ENCODE peak calls at places on chromosomes 2 and 18, in eight cellular contexts. X is activated CD8-positive, alpha-beta T cell treated with anti-CD3 and anti-CD28 coated beads for 36 hours; S is KG1; P is HT-29; O is uterus; U is GM03348; J is GM20000; H is WTC11. F is an unnamed sample.

GRCh38 chr2:164323978-164324377 is 297.3 kb downstream of the GRB14 start:
- DNase-seq in O (no peak), J (no peak), U (no peak), H (no peak), X (no peak), P (no peak), S (no peak), F (no peak)

GRCh38 chr2:55048514-55048924 is 1.7 kb downstream of the RTN4 start:
- DNase-seq in J (no peak), X (peak; percentile 18), U (no peak), P (peak; percentile 72), O (no peak), H (no peak), S (no peak), F (no peak)

GRCh38 chr2:191245869-191246531 is 796 bp downstream of the MYO1B start:
- DNase-seq in P (no peak), O (peak; percentile 67), H (peak; percentile 92), U (peak; percentile 70), X (peak; percentile 58), J (peak; percentile 17), S (no peak), F (peak; percentile 92)

GRCh38 chr2:40512246-40512645 is 60.4 kb upstream of the SLC8A1 start:
- DNase-seq in H (no peak), J (no peak), P (no peak), X (no peak), O (peak; percentile 13), U (no peak), S (no peak), F (no peak)

GRCh38 chr18:524496-524895 is 24.0 kb upstream of the COLEC12 start:
- DNase-seq in S (no peak), J (no peak), U (peak; percentile 71), O (no peak), P (no peak), H (no peak), X (no peak), F (no peak)

GRCh38 chr18:37419272-37419671 is 146.3 kb downstream of the CELF4 start:
- DNase-seq in O (no peak), H (no peak), P (no peak), X (no peak), S (no peak), J (no peak), U (peak; percentile 42), F (no peak)

GRCh38 chr2:208311954-208312353 is 45.9 kb downstream of the PIKFYVE start:
- DNase-seq in H (no peak), X (no peak), S (no peak), O (no peak), P (no peak), J (peak; percentile 41), U (peak; percentile 44), F (no peak)

GRCh38 chr18:28181616-28182015 is 4.7 kb upstream of the CDH2 start:
- DNase-seq in O (no peak), J (no peak), X (no peak), S (no peak), H (no peak), P (no peak), U (no peak), F (no peak)

GRCh38 chr2:187964742-187965141 is 326.9 kb upstream of the GULP1 start:
- DNase-seq in X (no peak), O (no peak), U (no peak), P (no peak), H (no peak), S (no peak), J (no peak), F (no peak)

GRCh38 chr2:112941753-112942653 is 31.0 kb downstream of the IL37 start:
- DNase-seq in H (peak; percentile 89), S (peak; percentile 72), P (peak; percentile 91), O (peak; percentile 23), U (peak; percentile 84), J (peak; percentile 75), X (peak; percentile 88), F (peak; percentile 82)

GRCh38 chr2:113858764-113859163 is 31.1 kb upstream of the ACTR3 start:
- DNase-seq in S (no peak), P (peak; percentile 25), J (no peak), U (peak; percentile 85), X (no peak), O (no peak), H (no peak), F (no peak)

GRCh38 chr2:241584446-241584845 is 25.9 kb downstream of the BOK start:
- DNase-seq in S (no peak), H (no peak), P (peak; percentile 94), O (no peak), X (no peak), J (no peak), U (no peak), F (no peak)

GRCh38 chr2:26693287-26693849 is 846 bp downstream of the KCNK3 start:
- DNase-seq in U (no peak), H (no peak), O (peak; percentile 20), X (no peak), J (peak; percentile 37), S (no peak), P (no peak), F (no peak)

GRCh38 chr2:60297296-60298010 is 256.0 kb downstream of the BCL11A start:
- DNase-seq in O (peak; percentile 15), U (peak; percentile 21), J (no peak), X (no peak), H (peak; percentile 80), S (no peak), P (peak; percentile 20), F (peak; percentile 57)

GRCh38 chr18:46274266-46274665 is 170.1 kb downstream of the HAUS1 start:
- DNase-seq in O (no peak), P (no peak), U (no peak), S (no peak), H (no peak), X (no peak), J (no peak), F (no peak)

GRCh38 chr18:35201502-35201901 is 39.3 kb upstream of the ZNF397 start:
- DNase-seq in S (no peak), H (no peak), U (no peak), P (no peak), X (no peak), O (no peak), J (no peak), F (no peak)